ENCODE peak calls at places on chromosomes 7 and 10, in nine cellular contexts. One of them, this sample, is unnamed.

GRCh38 chr10:124719213-124719851 is 24.8 kb downstream of the FAM53B start:
- DNase-seq in HCT116: no peak
- DNase-seq in SK-N-SH: no peak
- DNase-seq in OCI-LY7: peak
- DNase-seq in neural progenitor cell: peak
- DNase-seq in hepatocyte: no peak
- DNase-seq in GM23338: peak
- DNase-seq in PC-3: peak
- DNase-seq in MM.1S: peak
- DNase-seq in this sample: peak

GRCh38 chr7:44348300-44348699 is 22.9 kb upstream of the CAMK2B start:
- DNase-seq in HCT116: peak
- DNase-seq in SK-N-SH: peak
- DNase-seq in OCI-LY7: peak
- DNase-seq in neural progenitor cell: peak
- DNase-seq in hepatocyte: no peak
- DNase-seq in GM23338: peak
- DNase-seq in PC-3: peak
- DNase-seq in MM.1S: no peak
- DNase-seq in this sample: peak

GRCh38 chr10:110141185-110141584 is 66.2 kb upstream of the MXI1 start:
- DNase-seq in HCT116: no peak
- DNase-seq in SK-N-SH: no peak
- DNase-seq in OCI-LY7: no peak
- DNase-seq in neural progenitor cell: no peak
- DNase-seq in hepatocyte: peak
- DNase-seq in GM23338: no peak
- DNase-seq in PC-3: peak
- DNase-seq in MM.1S: no peak
- DNase-seq in this sample: peak

GRCh38 chr10:99457808-99458207 is 27.4 kb upstream of the GOT1 start:
- DNase-seq in HCT116: no peak
- DNase-seq in SK-N-SH: no peak
- DNase-seq in OCI-LY7: no peak
- DNase-seq in neural progenitor cell: no peak
- DNase-seq in hepatocyte: no peak
- DNase-seq in GM23338: no peak
- DNase-seq in PC-3: peak
- DNase-seq in MM.1S: no peak
- DNase-seq in this sample: peak

GRCh38 chr10:96632974-96633373 is 46.2 kb upstream of the TM9SF3 start:
- DNase-seq in HCT116: no peak
- DNase-seq in SK-N-SH: no peak
- DNase-seq in OCI-LY7: no peak
- DNase-seq in neural progenitor cell: no peak
- DNase-seq in hepatocyte: peak
- DNase-seq in GM23338: peak
- DNase-seq in PC-3: no peak
- DNase-seq in MM.1S: no peak
- DNase-seq in this sample: no peak

GRCh38 chr7:153010416-153010815 is 250.9 kb downstream of the ACTR3B start:
- DNase-seq in HCT116: no peak
- DNase-seq in SK-N-SH: no peak
- DNase-seq in OCI-LY7: no peak
- DNase-seq in neural progenitor cell: no peak
- DNase-seq in hepatocyte: no peak
- DNase-seq in GM23338: no peak
- DNase-seq in PC-3: no peak
- DNase-seq in MM.1S: no peak
- DNase-seq in this sample: no peak

GRCh38 chr10:15058689-15059088 is 14.9 kb downstream of the OLAH start:
- DNase-seq in HCT116: no peak
- DNase-seq in SK-N-SH: no peak
- DNase-seq in OCI-LY7: no peak
- DNase-seq in neural progenitor cell: no peak
- DNase-seq in hepatocyte: no peak
- DNase-seq in GM23338: no peak
- DNase-seq in PC-3: no peak
- DNase-seq in MM.1S: no peak
- DNase-seq in this sample: no peak

GRCh38 chr10:79429751-79430150 is 15.7 kb downstream of the ZCCHC24 start:
- DNase-seq in HCT116: no peak
- DNase-seq in SK-N-SH: no peak
- DNase-seq in OCI-LY7: no peak
- DNase-seq in neural progenitor cell: no peak
- DNase-seq in hepatocyte: no peak
- DNase-seq in GM23338: no peak
- DNase-seq in PC-3: no peak
- DNase-seq in MM.1S: no peak
- DNase-seq in this sample: no peak

GRCh38 chr10:129728246-129728820 is 235.7 kb downstream of the EBF3 start:
- DNase-seq in HCT116: no peak
- DNase-seq in SK-N-SH: no peak
- DNase-seq in OCI-LY7: no peak
- DNase-seq in neural progenitor cell: no peak
- DNase-seq in hepatocyte: no peak
- DNase-seq in GM23338: no peak
- DNase-seq in PC-3: no peak
- DNase-seq in MM.1S: no peak
- DNase-seq in this sample: no peak

GRCh38 chr10:113441220-113441619 is 111.6 kb upstream of the HABP2 start:
- DNase-seq in HCT116: no peak
- DNase-seq in SK-N-SH: no peak
- DNase-seq in OCI-LY7: no peak
- DNase-seq in neural progenitor cell: peak
- DNase-seq in hepatocyte: peak
- DNase-seq in GM23338: no peak
- DNase-seq in PC-3: no peak
- DNase-seq in MM.1S: no peak
- DNase-seq in this sample: peak

GRCh38 chr10:60958892-60959601 is 15.1 kb upstream of the RHOBTB1 start:
- DNase-seq in HCT116: no peak
- DNase-seq in SK-N-SH: no peak
- DNase-seq in OCI-LY7: no peak
- DNase-seq in neural progenitor cell: no peak
- DNase-seq in hepatocyte: peak
- DNase-seq in GM23338: no peak
- DNase-seq in PC-3: peak
- DNase-seq in MM.1S: no peak
- DNase-seq in this sample: peak

GRCh38 chr10:27819781-27820531 is 74.3 kb upstream of the MKX start:
- DNase-seq in HCT116: no peak
- DNase-seq in SK-N-SH: no peak
- DNase-seq in OCI-LY7: no peak
- DNase-seq in neural progenitor cell: no peak
- DNase-seq in hepatocyte: peak
- DNase-seq in GM23338: no peak
- DNase-seq in PC-3: peak
- DNase-seq in MM.1S: no peak
- DNase-seq in this sample: peak

GRCh38 chr7:500521-501420 is 18.9 kb downstream of the PDGFA start:
- DNase-seq in HCT116: no peak
- DNase-seq in SK-N-SH: no peak
- DNase-seq in OCI-LY7: no peak
- DNase-seq in neural progenitor cell: no peak
- DNase-seq in hepatocyte: no peak
- DNase-seq in GM23338: no peak
- DNase-seq in PC-3: no peak
- DNase-seq in MM.1S: no peak
- DNase-seq in this sample: no peak

GRCh38 chr7:151232272-151233110 is at the start of gene CHPF2:
- DNase-seq in HCT116: peak
- DNase-seq in SK-N-SH: peak
- DNase-seq in OCI-LY7: peak
- DNase-seq in neural progenitor cell: peak
- DNase-seq in hepatocyte: peak
- DNase-seq in GM23338: peak
- DNase-seq in PC-3: peak
- DNase-seq in MM.1S: peak
- DNase-seq in this sample: peak

GRCh38 chr7:84122582-84123360 is 71.8 kb downstream of the SEMA3A start:
- DNase-seq in HCT116: no peak
- DNase-seq in SK-N-SH: no peak
- DNase-seq in OCI-LY7: no peak
- DNase-seq in neural progenitor cell: no peak
- DNase-seq in hepatocyte: no peak
- DNase-seq in GM23338: no peak
- DNase-seq in PC-3: no peak
- DNase-seq in MM.1S: no peak
- DNase-seq in this sample: no peak
- TF ChIP-seq EZH2phosphoT487 in HCT116: no peak
- TF ChIP-seq EZH2phosphoT487 in SK-N-SH: no peak
- TF ChIP-seq EZH2phosphoT487 in OCI-LY7: no peak
- TF ChIP-seq EZH2phosphoT487 in neural progenitor cell: no peak
- TF ChIP-seq EZH2phosphoT487 in hepatocyte: no peak
- TF ChIP-seq EZH2phosphoT487 in GM23338: no peak
- TF ChIP-seq EZH2phosphoT487 in PC-3: no peak
- TF ChIP-seq EZH2phosphoT487 in MM.1S: no peak
- TF ChIP-seq EZH2phosphoT487 in this sample: no peak

GRCh38 chr10:31742255-31742654 is 186.4 kb downstream of the ARHGAP12 start:
- DNase-seq in HCT116: no peak
- DNase-seq in SK-N-SH: no peak
- DNase-seq in OCI-LY7: no peak
- DNase-seq in neural progenitor cell: no peak
- DNase-seq in hepatocyte: no peak
- DNase-seq in GM23338: no peak
- DNase-seq in PC-3: no peak
- DNase-seq in MM.1S: no peak
- DNase-seq in this sample: no peak

GRCh38 chr10:31741473-31741872 is 187.2 kb downstream of the ARHGAP12 start:
- DNase-seq in HCT116: no peak
- DNase-seq in SK-N-SH: no peak
- DNase-seq in OCI-LY7: no peak
- DNase-seq in neural progenitor cell: no peak
- DNase-seq in hepatocyte: no peak
- DNase-seq in GM23338: no peak
- DNase-seq in PC-3: no peak
- DNase-seq in MM.1S: no peak
- DNase-seq in this sample: no peak

GRCh38 chr10:31739759-31740158 is 188.9 kb downstream of the ARHGAP12 start:
- DNase-seq in HCT116: no peak
- DNase-seq in SK-N-SH: no peak
- DNase-seq in OCI-LY7: no peak
- DNase-seq in neural progenitor cell: no peak
- DNase-seq in hepatocyte: no peak
- DNase-seq in GM23338: no peak
- DNase-seq in PC-3: no peak
- DNase-seq in MM.1S: no peak
- DNase-seq in this sample: peak

GRCh38 chr10:31744025-31744424 is 184.6 kb downstream of the ARHGAP12 start:
- DNase-seq in HCT116: no peak
- DNase-seq in SK-N-SH: no peak
- DNase-seq in OCI-LY7: no peak
- DNase-seq in neural progenitor cell: no peak
- DNase-seq in hepatocyte: no peak
- DNase-seq in GM23338: no peak
- DNase-seq in PC-3: no peak
- DNase-seq in MM.1S: no peak
- DNase-seq in this sample: no peak

GRCh38 chr10:31739146-31739545 is 189.5 kb downstream of the ARHGAP12 start:
- DNase-seq in HCT116: no peak
- DNase-seq in SK-N-SH: no peak
- DNase-seq in OCI-LY7: no peak
- DNase-seq in neural progenitor cell: no peak
- DNase-seq in hepatocyte: no peak
- DNase-seq in GM23338: no peak
- DNase-seq in PC-3: no peak
- DNase-seq in MM.1S: no peak
- DNase-seq in this sample: no peak
- H3K4me3 ChIP-seq in HCT116: no peak
- H3K4me3 ChIP-seq in SK-N-SH: no peak
- H3K4me3 ChIP-seq in OCI-LY7: no peak
- H3K4me3 ChIP-seq in neural progenitor cell: no peak
- H3K4me3 ChIP-seq in hepatocyte: no peak
- H3K4me3 ChIP-seq in GM23338: no peak
- H3K4me3 ChIP-seq in PC-3: no peak
- H3K4me3 ChIP-seq in MM.1S: no peak
- H3K4me3 ChIP-seq in this sample: peak

GRCh38 chr7:116776610-116777289 is 85.6 kb upstream of the CAPZA2 start:
- DNase-seq in HCT116: peak
- DNase-seq in SK-N-SH: no peak
- DNase-seq in OCI-LY7: no peak
- DNase-seq in neural progenitor cell: no peak
- DNase-seq in hepatocyte: peak
- DNase-seq in GM23338: no peak
- DNase-seq in PC-3: peak
- DNase-seq in MM.1S: no peak
- DNase-seq in this sample: peak
- TF ChIP-seq EZH2phosphoT487 in HCT116: no peak
- TF ChIP-seq EZH2phosphoT487 in SK-N-SH: no peak
- TF ChIP-seq EZH2phosphoT487 in OCI-LY7: no peak
- TF ChIP-seq EZH2phosphoT487 in neural progenitor cell: no peak
- TF ChIP-seq EZH2phosphoT487 in hepatocyte: no peak
- TF ChIP-seq EZH2phosphoT487 in GM23338: no peak
- TF ChIP-seq EZH2phosphoT487 in PC-3: no peak
- TF ChIP-seq EZH2phosphoT487 in MM.1S: no peak
- TF ChIP-seq EZH2phosphoT487 in this sample: peak

DNA sequence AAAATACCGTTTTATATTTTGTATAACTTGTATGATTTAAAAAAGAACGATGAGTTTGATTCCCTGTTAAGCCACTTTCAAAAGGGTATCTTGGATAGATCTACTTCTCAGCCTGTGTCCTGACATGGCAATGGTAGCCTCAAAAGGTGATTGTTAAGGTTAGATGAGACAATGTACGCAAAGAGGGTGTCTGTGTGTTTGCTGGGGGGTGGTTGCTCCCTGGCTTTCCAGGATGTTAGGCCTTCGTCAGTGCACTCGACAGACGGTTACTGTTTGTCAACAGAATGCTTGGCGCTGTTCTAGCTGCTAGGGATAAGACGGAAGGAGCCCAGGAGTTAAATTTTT is 90.3 kb downstream of the NEURL1 start:
- DNase-seq in HCT116: no peak
- DNase-seq in SK-N-SH: no peak
- DNase-seq in OCI-LY7: no peak
- DNase-seq in neural progenitor cell: no peak
- DNase-seq in hepatocyte: no peak
- DNase-seq in GM23338: no peak
- DNase-seq in PC-3: no peak
- DNase-seq in MM.1S: no peak
- DNase-seq in this sample: no peak
- H3K4me3 ChIP-seq in HCT116: no peak
- H3K4me3 ChIP-seq in SK-N-SH: no peak
- H3K4me3 ChIP-seq in OCI-LY7: peak
- H3K4me3 ChIP-seq in neural progenitor cell: no peak
- H3K4me3 ChIP-seq in hepatocyte: no peak
- H3K4me3 ChIP-seq in GM23338: peak
- H3K4me3 ChIP-seq in PC-3: no peak
- H3K4me3 ChIP-seq in MM.1S: no peak
- H3K4me3 ChIP-seq in this sample: peak

GRCh38 chr10:23439452-23439919 is 611 bp downstream of the OTUD1 start:
- DNase-seq in HCT116: no peak
- DNase-seq in SK-N-SH: peak
- DNase-seq in OCI-LY7: peak
- DNase-seq in neural progenitor cell: peak
- DNase-seq in hepatocyte: no peak
- DNase-seq in GM23338: peak
- DNase-seq in PC-3: no peak
- DNase-seq in MM.1S: peak
- DNase-seq in this sample: peak
- TF ChIP-seq EZH2phosphoT487 in HCT116: no peak
- TF ChIP-seq EZH2phosphoT487 in SK-N-SH: no peak
- TF ChIP-seq EZH2phosphoT487 in OCI-LY7: no peak
- TF ChIP-seq EZH2phosphoT487 in neural progenitor cell: no peak
- TF ChIP-seq EZH2phosphoT487 in hepatocyte: no peak
- TF ChIP-seq EZH2phosphoT487 in GM23338: no peak
- TF ChIP-seq EZH2phosphoT487 in PC-3: no peak
- TF ChIP-seq EZH2phosphoT487 in MM.1S: no peak
- TF ChIP-seq EZH2phosphoT487 in this sample: no peak